ENCODE peak calls at places on chromosomes 1 and 21, in five cellular contexts. J is HS-27A, U is KBM-7, L is AG08395, G is A172. R is an unnamed sample.

GRCh38 chr1:65615859-65616258 is 176.8 kb upstream of the PDE4B start:
- DNase-seq in G (no peak), L (no peak), J (no peak), U (no peak), R (no peak)

GRCh38 chr21:38486705-38487104 is 11.6 kb downstream of the ERG start:
- DNase-seq in L (no peak), J (no peak), G (no peak), U (no peak), R (no peak)

GRCh38 chr1:117702654-117703053 is 96.8 kb downstream of the TENT5C start:
- DNase-seq in G (peak), J (no peak), U (no peak), L (no peak), R (no peak)

GRCh38 chr21:46253610-46254124 is 25.1 kb upstream of the LSS start:
- DNase-seq in G (no peak), J (no peak), U (peak), L (no peak), R (no peak)

GRCh38 chr1:170823120-170823519 is 112.2 kb upstream of the MROH9 start:
- DNase-seq in G (peak), J (no peak), L (no peak), U (no peak), R (no peak)

GRCh38 chr1:61152706-61153105 is 70.3 kb downstream of the NFIA start:
- DNase-seq in G (no peak), J (no peak), U (no peak), L (no peak), R (no peak)

GRCh38 chr1:162033445-162033844 is 9.8 kb upstream of the OLFML2B start:
- DNase-seq in U (no peak), J (no peak), G (no peak), L (no peak), R (no peak)

GRCh38 chr1:2282556-2283270 is 54.6 kb downstream of the SKI start:
- DNase-seq in J (no peak), L (no peak), G (no peak), U (no peak), R (no peak)

GRCh38 chr1:212035835-212036605 is 472 bp downstream of the DTL start:
- DNase-seq in U (no peak), L (no peak), G (peak), J (peak), R (peak)

GRCh38 chr1:239348635-239349353 is 37.6 kb upstream of the CHRM3 start:
- DNase-seq in U (no peak), G (no peak), L (no peak), J (no peak), R (no peak)

GRCh38 chr1:218671573-218671972 is 326.4 kb downstream of the TGFB2 start:
- DNase-seq in U (no peak), L (no peak), G (peak), J (no peak), R (no peak)

GRCh38 chr21:31665397-31665796 is 5.9 kb downstream of the SOD1 start:
- DNase-seq in U (peak), L (no peak), J (no peak), G (no peak), R (no peak)

GRCh38 chr21:32245971-32246370 is 32.9 kb downstream of the MIS18A start:
- DNase-seq in G (no peak), L (no peak), J (no peak), U (no peak), R (no peak)

GRCh38 chr1:50873458-50874187 is 86.4 kb downstream of the FAF1 start:
- DNase-seq in G (peak), L (no peak), J (peak), U (peak), R (peak)

GRCh38 chr21:37936010-37936785 is 19.9 kb upstream of the KCNJ6 start:
- DNase-seq in U (no peak), L (no peak), G (no peak), J (no peak), R (no peak)

GRCh38 chr1:96845464-96845863 is 123.9 kb downstream of the PTBP2 start:
- DNase-seq in L (no peak), G (peak), U (peak), J (no peak), R (no peak)

GRCh38 chr1:204241050-204241449 is 27.3 kb upstream of the GOLT1A start:
- DNase-seq in U (no peak), G (no peak), L (no peak), J (no peak), R (no peak)

GRCh38 chr1:54096491-54097235 is 43.3 kb downstream of the TCEANC2 start:
- DNase-seq in L (no peak), J (no peak), G (no peak), U (peak), R (no peak)

GRCh38 chr1:109499661-109500536 is 6.0 kb downstream of the CYB561D1 start:
- DNase-seq in J (no peak), U (peak), L (no peak), G (peak), R (no peak)

GRCh38 chr1:40930174-40930573 is 49.3 kb upstream of the CTPS1 start:
- DNase-seq in G (no peak), L (no peak), J (no peak), U (no peak), R (no peak)

GRCh38 chr1:241442686-241443085 is 76.9 kb downstream of the FH start:
- DNase-seq in G (no peak), L (no peak), J (no peak), U (no peak), R (no peak)

GRCh38 chr1:198125995-198126758 is 30.6 kb upstream of the NEK7 start:
- DNase-seq in J (no peak), G (peak), U (no peak), L (peak), R (no peak)

GRCh38 chr21:25487046-25487594 is 120.2 kb downstream of the MRPL39 start:
- DNase-seq in J (no peak), U (peak), L (no peak), G (no peak), R (no peak)

GRCh38 chr1:156420209-156421061 is 51.4 kb downstream of the RHBG start:
- DNase-seq in G (no peak), J (no peak), U (no peak), L (no peak), R (no peak)

GRCh38 chr21:45579383-45580180 is 37.3 kb upstream of the SLC19A1 start:
- DNase-seq in U (no peak), L (no peak), J (no peak), G (no peak), R (no peak)

GRCh38 chr1:59085101-59085500 is 211.8 kb upstream of the FGGY start:
- DNase-seq in G (no peak), L (no peak), U (no peak), J (no peak), R (no peak)

GRCh38 chr1:181033128-181033798 is 520 bp upstream of the MR1 start:
- DNase-seq in U (peak), L (peak), G (no peak), J (no peak), R (no peak)

GRCh38 chr21:25118648-25119047 is 488.6 kb downstream of the MRPL39 start:
- DNase-seq in J (no peak), U (no peak), L (no peak), G (no peak), R (no peak)

R was measured in HS-5.